ENCODE peak calls at places on chromosomes 12 and 14, in eight cellular contexts. Y is osteoblast, L is A549, B is NB4, P is DND-41, R is OCI-LY7, T is GM12865, Z is AG04450. G is an unnamed sample.
A peak's percentile ranks its signal among the peaks of the same experiment; 100 is the strongest.

GRCh38 chr14:89973234-89973823 is 17.6 kb downstream of the TDP1 start:
- DNase-seq in Y (peak; percentile 80), B (peak; percentile 70), R (peak; percentile 58), L (peak; percentile 74), P (peak; percentile 67), T (peak; percentile 72), Z (peak; percentile 27), G (peak; percentile 9)

GRCh38 chr12:39626033-39626814 is 6.6 kb upstream of the ABCD2 start:
- DNase-seq in L (no peak), B (no peak), Y (no peak), R (no peak), Z (no peak), P (no peak), T (no peak), G (no peak)

GRCh38 chr12:53219956-53220856 is 11.8 kb downstream of the RARG start:
- DNase-seq in P (peak; percentile 63), Y (peak; percentile 98), T (peak; percentile 90), R (peak; percentile 83), B (peak; percentile 70), Z (no peak), L (peak; percentile 88), G (no peak)

GRCh38 chr14:61203059-61203753 is 77.9 kb downstream of the TMEM30B start:
- DNase-seq in P (no peak), R (no peak), Y (no peak), T (no peak), L (no peak), B (no peak), Z (no peak), G (no peak)

GRCh38 chr12:108515916-108516315 is 839 bp downstream of the FICD start:
- DNase-seq in Z (no peak), P (peak; percentile 20), R (peak; percentile 18), T (peak; percentile 59), Y (no peak), L (peak; percentile 26), B (peak; percentile 49), G (no peak)

GRCh38 chr14:72809063-72809462 is 84.8 kb downstream of the DPF3 start:
- DNase-seq in Y (peak; percentile 30), L (no peak), P (no peak), R (no peak), Z (no peak), T (no peak), B (no peak), G (no peak)

GRCh38 chr12:72271741-72272661 is at the start of gene TRHDE:
- DNase-seq in Z (no peak), L (peak; percentile 17), B (no peak), R (no peak), Y (peak; percentile 86), T (no peak), P (no peak), G (no peak)

GRCh38 chr12:110921262-110921661 is 883 bp upstream of the MYL2 start:
- DNase-seq in R (no peak), Y (peak; percentile 80), P (no peak), T (no peak), B (no peak), L (peak; percentile 47), Z (no peak), G (no peak)

GRCh38 chr12:116962783-116963356 is 52.1 kb downstream of the FBXW8 start:
- DNase-seq in P (no peak), B (no peak), L (no peak), T (no peak), R (no peak), Y (no peak), Z (no peak), G (no peak)

GRCh38 chr14:72948481-72949138 is 22.3 kb downstream of the DCAF4 start:
- DNase-seq in R (peak; percentile 61), P (peak; percentile 69), T (peak; percentile 70), L (peak; percentile 58), Z (peak; percentile 34), B (peak; percentile 59), Y (peak; percentile 89), G (no peak)

GRCh38 chr14:61860294-61860918 is 98.2 kb downstream of the SNAPC1 start:
- DNase-seq in P (peak; percentile 65), B (peak; percentile 63), T (peak; percentile 77), L (peak; percentile 50), R (peak; percentile 66), Y (peak; percentile 88), Z (no peak), G (no peak)

DNA sequence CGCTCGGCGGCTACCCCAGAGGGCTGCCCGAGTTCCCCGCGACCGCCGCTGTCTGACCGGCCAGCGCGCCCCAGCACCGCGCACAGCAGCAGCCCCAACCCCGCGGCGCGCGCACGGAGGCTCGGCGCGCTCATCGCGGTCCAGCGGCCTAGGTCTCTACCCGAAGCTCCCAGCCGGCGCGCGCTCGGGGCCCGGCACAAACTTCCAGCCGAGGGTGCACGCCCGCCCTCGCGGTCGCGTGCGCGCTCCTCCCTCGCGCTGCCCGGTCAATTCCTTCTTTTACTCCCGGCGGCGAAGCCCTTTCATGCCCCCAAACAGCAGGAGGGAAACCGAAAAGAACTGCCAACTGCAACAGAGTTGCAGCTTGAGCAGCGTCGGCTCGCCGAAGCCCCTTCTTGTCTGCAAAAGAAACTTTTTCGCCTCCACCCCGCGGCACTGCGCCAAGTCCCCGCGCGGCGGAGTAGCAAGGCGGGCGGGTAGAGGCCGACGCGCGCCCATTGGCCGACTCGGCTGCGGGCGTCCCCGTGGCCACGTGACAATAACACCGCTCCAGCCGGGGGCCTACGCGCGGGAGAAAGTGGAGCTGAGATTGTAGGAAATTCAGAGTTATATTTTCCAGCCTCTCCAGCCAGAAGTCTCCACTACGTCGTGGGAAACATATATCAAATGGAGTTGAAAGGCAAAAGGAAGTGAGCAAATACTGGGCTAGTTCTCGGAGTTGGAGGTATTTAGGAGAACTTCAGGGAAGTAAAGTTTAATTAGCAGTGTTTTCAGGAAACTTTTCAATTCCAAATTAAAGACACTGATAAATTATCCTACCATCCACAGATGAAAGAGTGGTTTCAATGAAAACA is at the start of gene LRIG3:
- DNase-seq in Z (peak; percentile 76), T (peak; percentile 91), R (no peak), Y (peak; percentile 95), L (peak; percentile 90), B (no peak), P (no peak), G (peak; percentile 16)
- TF ChIP-seq CTCF in Z (no peak), T (peak; percentile 18), R (no peak), Y (no peak), L (no peak), B (no peak), P (no peak), G (peak; percentile 5)

DNA sequence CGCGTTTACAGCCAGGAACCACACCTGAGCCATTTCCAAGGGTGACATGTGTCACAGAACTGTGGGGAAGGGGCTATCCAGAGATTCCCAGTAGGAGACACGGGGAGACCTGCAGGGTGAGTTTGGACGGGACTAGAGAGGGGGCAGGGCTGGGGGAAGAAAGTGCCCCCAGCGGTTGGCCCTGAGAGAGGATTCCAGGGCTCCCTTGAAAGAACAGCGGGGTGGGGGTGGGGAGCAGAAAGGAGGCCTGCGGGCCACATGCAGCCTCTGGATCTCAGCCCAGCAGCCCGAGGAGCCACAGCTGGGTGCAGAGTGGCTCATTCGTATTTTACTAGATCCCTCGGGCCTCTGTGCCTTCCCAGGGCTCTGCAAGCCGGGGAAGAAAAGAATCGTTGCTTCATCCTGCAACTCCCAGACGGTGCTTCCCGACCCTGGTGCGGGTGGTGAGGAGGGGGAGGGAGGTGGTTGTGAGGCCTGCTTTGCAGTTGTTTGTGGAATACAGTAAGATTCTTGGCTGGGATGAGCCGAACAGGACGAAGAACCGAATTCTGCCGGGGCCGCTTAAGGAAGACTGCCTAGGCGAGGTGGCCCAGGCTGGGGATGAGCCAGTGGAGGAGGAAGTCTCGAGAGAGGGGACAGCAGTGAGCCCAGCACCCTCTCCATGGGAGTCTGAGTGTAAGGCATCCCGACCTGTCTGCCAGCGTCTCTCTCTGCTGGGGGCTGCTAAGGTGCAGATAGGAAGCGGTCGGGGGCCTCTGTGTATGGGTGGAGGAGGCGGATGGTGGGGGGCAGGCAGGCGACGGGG is 36.1 kb upstream of the ANKRD9 start:
- DNase-seq in L (no peak), R (no peak), P (no peak), Y (peak; percentile 86), B (no peak), T (no peak), Z (peak; percentile 7), G (no peak)
- H3K4me3 ChIP-seq in L (no peak overlapping the region), R (no peak overlapping the region), P (no peak overlapping the region), Y (no peak overlapping the region), B (no peak overlapping the region), T (no peak overlapping the region), Z (no peak overlapping the region), G (no peak overlapping the region)

GRCh38 chr12:91332305-91332704 is 149.7 kb upstream of the DCN start:
- DNase-seq in L (no peak), R (no peak), T (no peak), Y (no peak), Z (no peak), B (no peak), P (no peak), G (no peak)
- TF ChIP-seq CTCF in L (no peak), R (no peak), T (no peak), Y (peak; percentile 10), Z (peak; percentile 35), B (no peak), P (no peak), G (no peak)

GRCh38 chr12:49894754-49895153 is 8.9 kb downstream of the FAIM2 start:
- DNase-seq in R (no peak), Z (no peak), B (no peak), P (no peak), Y (no peak), T (no peak), L (no peak), G (no peak)
- H3K4me3 ChIP-seq in R (no peak overlapping the region), Z (no peak overlapping the region), B (no peak overlapping the region), P (no peak overlapping the region), Y (no peak overlapping the region), T (no peak overlapping the region), L (no peak overlapping the region), G (no peak overlapping the region)

GRCh38 chr12:19398376-19399363 is 40.6 kb upstream of the AEBP2 start:
- DNase-seq in Y (no peak), P (no peak), L (no peak), T (no peak), R (no peak), B (no peak), Z (no peak), G (no peak)

GRCh38 chr12:19404232-19404880 is 34.9 kb upstream of the AEBP2 start:
- DNase-seq in Y (no peak), B (no peak), R (no peak), P (peak; percentile 81), L (no peak), Z (no peak), T (no peak), G (no peak)

GRCh38 chr12:19397534-19397933 is 41.8 kb upstream of the AEBP2 start:
- DNase-seq in L (peak; percentile 29), T (no peak), Y (no peak), R (no peak), B (no peak), P (no peak), Z (no peak), G (no peak)

GRCh38 chr12:19402211-19402610 is 37.1 kb upstream of the AEBP2 start:
- DNase-seq in Z (no peak), R (no peak), B (no peak), L (no peak), Y (no peak), P (no peak), T (no peak), G (no peak)

GRCh38 chr12:19402743-19403400 is 36.4 kb upstream of the AEBP2 start:
- DNase-seq in Y (no peak), R (no peak), T (no peak), Z (no peak), L (peak; percentile 29), P (peak; percentile 33), B (no peak), G (no peak)
- TF ChIP-seq CTCF in Y (no peak), R (no peak), T (no peak), Z (no peak), L (no peak), P (no peak), B (no peak), G (no peak)

GRCh38 chr12:11829764-11830194 is 180.3 kb downstream of the ETV6 start:
- DNase-seq in Y (no peak), Z (no peak), T (no peak), P (no peak), L (no peak), B (no peak), R (no peak), G (no peak)
- H3K4me3 ChIP-seq in Y (no peak overlapping the region), Z (no peak overlapping the region), T (no peak overlapping the region), P (no peak overlapping the region), L (no peak overlapping the region), B (no peak overlapping the region), R (no peak overlapping the region), G (no peak overlapping the region)

G was measured in epithelial cell of proximal tubule.